ENCODE peak calls at places on chromosomes 2 and 18, in eight cellular contexts. J is spleen, E is tibial nerve, L is upper lobe of right lung, Z is psoas muscle, K is left ventricle myocardium inferior, D is uterus, G is IMR-90. S is an unnamed sample.

GRCh38 chr2:205041472-205042130 is 496.3 kb downstream of the PARD3B start:
- DNase-seq in L (no peak), D (no peak), E (no peak), G (no peak), J (no peak), K (no peak), Z (no peak), S (no peak)

GRCh38 chr18:75130591-75131274 is 78.2 kb downstream of the PTGR3 start:
- DNase-seq in Z (no peak), K (no peak), G (peak; percentile 12), D (no peak), E (no peak), L (no peak), J (peak; percentile 32), S (no peak)

GRCh38 chr2:25677877-25678276 is 4.5 kb upstream of the DTNB start:
- DNase-seq in J (no peak), Z (no peak), E (no peak), L (no peak), G (no peak), K (no peak), D (no peak), S (no peak)

GRCh38 chr18:35267809-35268208 is 22.2 kb downstream of the ZSCAN30 start:
- DNase-seq in G (no peak), L (peak; percentile 64), Z (peak; percentile 67), J (peak; percentile 83), K (peak; percentile 33), E (no peak), D (peak; percentile 26), S (peak; percentile 49)

GRCh38 chr2:53727921-53728320 is 39.7 kb upstream of the CHAC2 start:
- DNase-seq in L (no peak), G (no peak), D (no peak), Z (no peak), J (no peak), E (no peak), K (no peak), S (no peak)

GRCh38 chr2:176188969-176189665 is 649 bp downstream of the HOXD1 start:
- DNase-seq in G (no peak), K (no peak), E (no peak), J (no peak), Z (no peak), D (no peak), L (peak; percentile 77), S (peak; percentile 70)

GRCh38 chr2:216752855-216753505 is 57.6 kb upstream of the IGFBP5 start:
- DNase-seq in L (no peak), E (no peak), D (no peak), K (no peak), Z (no peak), J (no peak), G (peak; percentile 11), S (no peak)

GRCh38 chr18:75896865-75897264 is 469.4 kb upstream of the SMIM21 start:
- DNase-seq in Z (no peak), D (no peak), L (no peak), E (no peak), G (no peak), K (no peak), J (no peak), S (peak; percentile 28)

GRCh38 chr2:28359222-28360065 is 33.2 kb upstream of the FOSL2 start:
- DNase-seq in L (no peak), Z (peak; percentile 59), K (peak; percentile 32), D (no peak), G (peak; percentile 66), E (no peak), J (peak; percentile 90), S (no peak)

GRCh38 chr2:95110395-95110794 is 11.2 kb downstream of the MRPS5 start:
- DNase-seq in K (no peak), G (no peak), J (no peak), L (no peak), E (no peak), D (no peak), Z (no peak), S (no peak)

GRCh38 chr2:95121150-95121494 is 486 bp downstream of the MRPS5 start:
- DNase-seq in K (no peak), J (no peak), E (no peak), G (peak; percentile 17), D (no peak), L (no peak), Z (no peak), S (no peak)

GRCh38 chr2:95113464-95113863 is 8.1 kb downstream of the MRPS5 start:
- DNase-seq in Z (no peak), L (no peak), G (no peak), D (no peak), K (no peak), E (no peak), J (no peak), S (no peak)

DNA sequence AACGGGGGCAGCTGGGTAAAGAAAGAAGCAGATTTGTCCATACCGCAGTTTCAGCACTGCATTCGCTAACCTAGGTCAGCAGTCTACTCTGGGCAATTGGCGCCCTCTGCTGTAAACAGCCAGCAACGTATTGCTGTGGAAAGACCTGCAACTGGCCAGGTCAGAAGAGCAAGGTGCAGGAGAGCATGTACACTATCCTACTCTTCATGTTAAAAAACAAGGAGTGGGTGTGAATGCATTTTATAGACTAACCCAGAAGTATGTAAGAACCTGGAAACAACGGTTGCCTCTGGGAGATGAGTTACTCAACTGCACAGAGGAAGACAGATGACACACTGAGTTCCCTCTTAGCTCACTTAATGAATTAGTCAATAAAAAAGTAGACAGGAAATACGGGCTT is 6.2 kb downstream of the MRPS5 start:
- DNase-seq in K (peak; percentile 46), G (peak; percentile 61), Z (peak; percentile 70), E (peak; percentile 22), L (peak; percentile 77), D (peak; percentile 29), J (peak; percentile 86), S (peak; percentile 83)
- H3K36me3 ChIP-seq in K (peaks cover 57% of the 10 kb centered on the region), G (peaks cover 19% of the 10 kb centered on the region), Z (peaks cover 68% of the 10 kb centered on the region), E (peaks cover 52% of the 10 kb centered on the region), L (peaks cover 56% of the 10 kb centered on the region), D (no peaks in the 10 kb centered on the region), J (peaks cover 64% of the 10 kb centered on the region), S (peaks cover 29% of the 10 kb centered on the region)

DNA sequence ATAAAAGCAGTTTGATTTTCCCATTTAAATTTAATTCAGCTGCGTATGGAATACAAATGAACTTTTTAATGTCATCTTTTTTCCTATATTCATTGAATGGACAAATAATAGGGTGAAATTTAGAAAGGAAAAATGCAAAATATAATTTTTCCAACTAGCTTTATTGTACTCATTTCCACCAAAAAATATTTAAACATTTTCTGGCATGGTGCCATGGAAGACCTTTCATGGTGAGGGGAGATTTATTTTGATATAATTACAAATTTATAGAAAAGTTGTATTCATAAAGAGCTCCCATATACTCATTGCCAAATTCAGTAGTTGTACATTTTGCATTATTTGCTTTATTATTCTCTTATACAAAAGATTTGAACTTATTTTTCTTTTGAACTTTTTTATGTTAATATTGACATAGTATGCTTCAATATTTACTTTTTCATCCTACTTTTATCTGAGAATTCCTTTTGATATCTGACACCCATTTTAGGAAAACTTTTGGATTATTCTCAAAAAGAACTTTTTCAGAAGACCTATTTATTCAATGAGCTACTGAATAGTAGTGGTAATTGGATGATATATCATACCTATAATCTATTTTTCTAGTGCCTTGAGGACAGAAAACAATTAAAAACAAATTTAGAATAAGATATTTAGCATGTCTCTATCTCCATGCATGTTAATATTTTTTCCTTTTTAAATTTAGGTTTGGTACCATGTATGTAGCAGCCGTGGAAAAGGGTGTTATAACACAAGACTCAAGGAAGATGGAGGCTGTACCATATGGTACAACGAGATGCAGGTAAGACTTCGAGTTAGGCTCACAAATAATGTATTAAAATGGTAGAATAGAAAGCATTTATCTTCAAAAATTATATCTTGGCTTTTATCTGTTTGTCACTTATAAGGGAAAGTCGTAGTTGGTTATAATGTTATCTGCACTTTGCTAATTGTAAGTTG is 37.5 kb downstream of the DDX1 start:
- DNase-seq in Z (no peak), E (no peak), G (no peak), J (no peak), D (no peak), K (no peak), L (no peak), S (no peak)
- H3K36me3 ChIP-seq in Z (peaks cover 100% of the 10 kb centered on the region), E (peaks cover 90% of the 10 kb centered on the region), G (peaks cover 34% of the 10 kb centered on the region), J (peaks cover 100% of the 10 kb centered on the region), D (no peaks in the 10 kb centered on the region), K (peaks cover 93% of the 10 kb centered on the region), L (peaks cover 98% of the 10 kb centered on the region), S (peaks cover 62% of the 10 kb centered on the region)

DNA sequence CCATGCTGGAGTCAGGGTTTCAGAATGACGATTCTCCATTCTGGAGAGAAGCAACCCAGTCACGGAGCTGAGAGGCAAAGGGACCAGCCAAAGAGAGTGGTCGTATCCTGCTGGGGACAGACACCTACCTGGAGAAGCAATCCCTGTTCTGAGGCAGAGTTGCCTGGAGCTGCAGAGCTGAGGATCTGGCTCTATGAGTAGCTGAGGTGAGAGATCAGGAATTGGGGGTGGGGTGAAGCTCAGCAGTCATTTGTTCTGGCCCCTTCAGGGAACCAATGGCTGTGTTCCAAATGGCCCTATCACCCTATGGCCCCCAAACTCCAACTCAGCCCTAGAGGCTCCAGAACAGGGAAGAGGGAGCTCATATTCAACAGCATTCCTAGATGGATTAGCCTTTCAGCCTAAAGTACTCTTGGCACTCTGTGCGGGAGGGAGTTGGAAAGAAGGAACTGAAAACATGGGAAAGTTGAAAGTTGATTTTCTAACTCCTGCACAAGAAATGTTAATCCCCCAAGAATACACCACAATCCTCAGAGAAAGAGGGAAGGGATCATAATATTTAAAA is 3.3 kb upstream of the ATRAID start:
- DNase-seq in Z (no peak), D (no peak), L (no peak), E (no peak), K (no peak), J (no peak), G (no peak), S (no peak)
- H3K36me3 ChIP-seq in Z (peaks cover 70% of the 10 kb centered on the region), D (no peaks in the 10 kb centered on the region), L (peaks cover 53% of the 10 kb centered on the region), E (peaks cover 61% of the 10 kb centered on the region), K (peaks cover 62% of the 10 kb centered on the region), J (peaks cover 67% of the 10 kb centered on the region), G (peaks cover 38% of the 10 kb centered on the region), S (peaks cover 42% of the 10 kb centered on the region)

GRCh38 chr2:241412144-241412543 is 56.1 kb downstream of the FARP2 start:
- DNase-seq in E (no peak), K (no peak), L (no peak), Z (no peak), J (no peak), G (peak; percentile 97), D (no peak), S (no peak)

GRCh38 chr2:241415196-241415595 is 59.1 kb downstream of the FARP2 start:
- DNase-seq in G (no peak), Z (no peak), E (no peak), J (no peak), K (no peak), L (no peak), D (no peak), S (no peak)

GRCh38 chr2:241413929-241414580 is 58.0 kb downstream of the FARP2 start:
- DNase-seq in D (no peak), G (peak; percentile 76), E (no peak), L (no peak), J (no peak), K (no peak), Z (no peak), S (no peak)

GRCh38 chr2:241408849-241409248 is 52.8 kb downstream of the FARP2 start:
- DNase-seq in E (no peak), Z (no peak), G (no peak), K (no peak), D (no peak), J (no peak), L (no peak), S (no peak)

DNA sequence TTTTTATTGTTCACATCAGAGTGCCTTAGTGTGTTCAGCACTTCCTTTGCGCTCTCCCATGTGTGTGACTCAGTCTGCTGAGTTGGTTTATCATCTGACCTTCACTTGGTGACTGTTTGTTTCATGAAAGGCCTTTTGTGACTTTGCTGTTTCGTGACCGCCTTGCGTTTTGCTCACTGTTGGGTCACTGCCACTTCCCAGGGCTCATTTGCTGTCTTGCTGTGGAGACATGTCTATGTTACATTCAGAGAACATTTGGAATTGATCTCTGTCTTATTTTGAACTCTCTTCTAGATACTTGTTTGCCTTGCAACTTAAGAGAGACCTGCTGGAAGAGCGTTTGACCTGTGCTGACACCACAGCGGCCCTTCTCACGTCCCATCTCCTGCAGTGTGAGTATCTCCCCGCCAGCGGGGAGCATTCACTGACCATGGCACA is 54.7 kb downstream of the FARP2 start:
- DNase-seq in J (no peak), L (no peak), K (no peak), Z (no peak), E (no peak), D (no peak), G (peak; percentile 87), S (no peak)
- H3K36me3 ChIP-seq in J (peaks cover 95% of the 10 kb centered on the region), L (peaks cover 76% of the 10 kb centered on the region), K (peaks cover 83% of the 10 kb centered on the region), Z (peaks cover 74% of the 10 kb centered on the region), E (peaks cover 63% of the 10 kb centered on the region), D (no peaks in the 10 kb centered on the region), G (peaks cover 21% of the 10 kb centered on the region), S (peaks cover 10% of the 10 kb centered on the region)

S was measured in GM23338.